ENCODE peak calls at places on chromosomes 6 and 20, in nine cellular contexts. G, T, A, J, Y, X, W, S and L are unnamed samples.

GRCh38 chr20:50238081-50238800 is 47.6 kb downstream of the CEBPB start:
- DNase-seq in G (no peak), T (no peak), A (no peak), J (no peak), Y (no peak), X (no peak), W (no peak), S (no peak), L (no peak)

GRCh38 chr20:63696311-63696627 is 183 bp upstream of the TNFRSF6B start:
- DNase-seq in G (no peak), T (peak; percentile 54), A (no peak), J (no peak), Y (no peak), X (peak; percentile 58), W (no peak), S (no peak), L (no peak)

GRCh38 chr6:45505470-45505869 is 127.7 kb upstream of the SUPT3H start:
- DNase-seq in G (no peak), T (no peak), A (no peak), J (no peak), Y (no peak), X (no peak), W (no peak), S (no peak), L (no peak)

GRCh38 chr20:13130100-13130706 is 90.9 kb upstream of the ISM1 start:
- DNase-seq in G (no peak), T (no peak), A (no peak), J (no peak), Y (no peak), X (no peak), W (no peak), S (no peak), L (no peak)

GRCh38 chr20:20679306-20679705 is 33.1 kb downstream of the RALGAPA2 start:
- DNase-seq in G (no peak), T (no peak), A (no peak), J (no peak), Y (no peak), X (no peak), W (no peak), S (no peak), L (no peak)

GRCh38 chr6:157432861-157433260 is 51.9 kb downstream of the ZDHHC14 start:
- DNase-seq in G (no peak), T (no peak), A (no peak), J (no peak), Y (no peak), X (no peak), W (no peak), S (no peak), L (no peak)

GRCh38 chr6:29831776-29832175 is 4.2 kb downstream of the HLA-G start:
- DNase-seq in G (no peak), T (no peak), A (no peak), J (no peak), Y (no peak), X (no peak), W (no peak), S (no peak), L (no peak)

GRCh38 chr20:53809242-53809641 is 215.6 kb upstream of the ZNF217 start:
- DNase-seq in G (no peak), T (no peak), A (no peak), J (no peak), Y (no peak), X (no peak), W (no peak), S (no peak), L (no peak)

GRCh38 chr6:148650941-148651540 is 95.8 kb upstream of the UST start:
- DNase-seq in G (no peak), T (no peak), A (no peak), J (no peak), Y (no peak), X (no peak), W (no peak), S (no peak), L (no peak)

GRCh38 chr20:43949741-43950618 is 35.3 kb downstream of the TOX2 start:
- DNase-seq in G (peak; percentile 49), T (peak; percentile 60), A (no peak), J (peak; percentile 54), Y (no peak), X (peak; percentile 75), W (no peak), S (peak; percentile 22), L (peak; percentile 46)

GRCh38 chr20:17471606-17472187 is 59.5 kb downstream of the BFSP1 start:
- DNase-seq in G (no peak), T (no peak), A (no peak), J (no peak), Y (no peak), X (no peak), W (no peak), S (no peak), L (no peak)

GRCh38 chr20:57013741-57014140 is 252.7 kb downstream of the BMP7 start:
- DNase-seq in G (no peak), T (no peak), A (no peak), J (no peak), Y (peak; percentile 59), X (no peak), W (no peak), S (no peak), L (no peak)

GRCh38 chr6:168407842-168408241 is 33.1 kb upstream of the SMOC2 start:
- DNase-seq in G (no peak), T (no peak), A (peak; percentile 72), J (no peak), Y (no peak), X (no peak), W (no peak), S (no peak), L (no peak)

GRCh38 chr20:43963233-43963632 is 48.6 kb downstream of the TOX2 start:
- DNase-seq in G (no peak), T (no peak), A (no peak), J (peak; percentile 15), Y (no peak), X (no peak), W (no peak), S (no peak), L (no peak)

GRCh38 chr6:36516559-36516958 is 30.7 kb downstream of the STK38 start:
- DNase-seq in G (no peak), T (no peak), A (no peak), J (no peak), Y (no peak), X (no peak), W (no peak), S (no peak), L (no peak)

GRCh38 chr6:144423167-144423566 is 138.0 kb downstream of the UTRN start:
- DNase-seq in G (no peak), T (no peak), A (no peak), J (no peak), Y (no peak), X (no peak), W (no peak), S (no peak), L (no peak)

GRCh38 chr6:148295261-148295887 is 47.3 kb upstream of the SASH1 start:
- DNase-seq in G (no peak), T (no peak), A (no peak), J (no peak), Y (no peak), X (no peak), W (no peak), S (no peak), L (no peak)

GRCh38 chr6:1379026-1379809 is 10.2 kb upstream of the FOXF2 start:
- DNase-seq in G (no peak), T (no peak), A (peak; percentile 62), J (no peak), Y (peak; percentile 35), X (peak; percentile 51), W (no peak), S (no peak), L (no peak)

GRCh38 chr6:134185277-134185676 is 132.6 kb downstream of the SGK1 start:
- DNase-seq in G (no peak), T (no peak), A (no peak), J (no peak), Y (no peak), X (no peak), W (no peak), S (no peak), L (no peak)

GRCh38 chr6:45959534-45960195 is 56.0 kb downstream of the CLIC5 start:
- DNase-seq in G (no peak), T (no peak), A (no peak), J (no peak), Y (no peak), X (no peak), W (no peak), S (no peak), L (no peak)

GRCh38 chr6:140003217-140003616 is 628.8 kb upstream of the CITED2 start:
- DNase-seq in G (no peak), T (no peak), A (no peak), J (no peak), Y (peak; percentile 46), X (no peak), W (no peak), S (no peak), L (no peak)

GRCh38 chr6:121305957-121306607 is 28.2 kb downstream of the TBC1D32 start:
- DNase-seq in G (no peak), T (no peak), A (no peak), J (no peak), Y (peak; percentile 12), X (no peak), W (no peak), S (no peak), L (no peak)

GRCh38 chr6:169490409-169490708 is 211.5 kb downstream of the WDR27 start:
- DNase-seq in G (no peak), T (no peak), A (no peak), J (no peak), Y (no peak), X (no peak), W (no peak), S (no peak), L (no peak)